ENCODE peak calls at places on chromosome 2, in eight cellular contexts. One of them, this sample, is unnamed.

GRCh38 chr2:98824256-98825042 is 93.5 kb upstream of the MGAT4A start:
- DNase-seq in GM23248: no peak
- DNase-seq in fibroblast of lung: no peak
- DNase-seq in neural progenitor cell: no peak
- DNase-seq in hepatocyte: no peak
- DNase-seq in H1: no peak
- DNase-seq in endothelial cell of umbilical vein: no peak
- DNase-seq in HCT116: no peak
- DNase-seq in this sample: no peak

GRCh38 chr2:168192839-168193616 is 54.4 kb downstream of the STK39 start:
- DNase-seq in H1: no peak
- DNase-seq in neural progenitor cell: no peak
- DNase-seq in fibroblast of lung: peak
- DNase-seq in hepatocyte: no peak
- DNase-seq in HCT116: no peak
- DNase-seq in endothelial cell of umbilical vein: peak
- DNase-seq in GM23248: no peak
- DNase-seq in this sample: peak

GRCh38 chr2:12980817-12981216 is 264.1 kb downstream of the TRIB2 start:
- DNase-seq in fibroblast of lung: no peak
- DNase-seq in endothelial cell of umbilical vein: peak
- DNase-seq in hepatocyte: no peak
- DNase-seq in neural progenitor cell: no peak
- DNase-seq in GM23248: no peak
- DNase-seq in HCT116: no peak
- DNase-seq in H1: no peak
- DNase-seq in this sample: no peak

GRCh38 chr2:188701836-188702235 is 272.3 kb upstream of the COL3A1 start:
- DNase-seq in fibroblast of lung: peak
- DNase-seq in endothelial cell of umbilical vein: peak
- DNase-seq in H1: no peak
- DNase-seq in HCT116: no peak
- DNase-seq in neural progenitor cell: no peak
- DNase-seq in hepatocyte: no peak
- DNase-seq in GM23248: peak
- DNase-seq in this sample: peak

GRCh38 chr2:130727286-130727924 is 1.5 kb upstream of the GPR148 start:
- DNase-seq in hepatocyte: peak
- DNase-seq in neural progenitor cell: peak
- DNase-seq in H1: peak
- DNase-seq in HCT116: peak
- DNase-seq in fibroblast of lung: peak
- DNase-seq in GM23248: peak
- DNase-seq in endothelial cell of umbilical vein: peak
- DNase-seq in this sample: peak

GRCh38 chr2:196068271-196069209 is at the start of gene DNAH7:
- DNase-seq in GM23248: peak
- DNase-seq in hepatocyte: peak
- DNase-seq in neural progenitor cell: peak
- DNase-seq in fibroblast of lung: peak
- DNase-seq in HCT116: peak
- DNase-seq in H1: peak
- DNase-seq in endothelial cell of umbilical vein: peak
- DNase-seq in this sample: peak

GRCh38 chr2:30790879-30791278 is 16.4 kb downstream of the CAPN13 start:
- DNase-seq in GM23248: no peak
- DNase-seq in H1: no peak
- DNase-seq in neural progenitor cell: no peak
- DNase-seq in HCT116: no peak
- DNase-seq in endothelial cell of umbilical vein: no peak
- DNase-seq in fibroblast of lung: no peak
- DNase-seq in hepatocyte: no peak
- DNase-seq in this sample: no peak

GRCh38 chr2:28155627-28156026 is 237.0 kb upstream of the FOSL2 start:
- DNase-seq in neural progenitor cell: peak
- DNase-seq in GM23248: no peak
- DNase-seq in HCT116: peak
- DNase-seq in endothelial cell of umbilical vein: no peak
- DNase-seq in fibroblast of lung: peak
- DNase-seq in H1: no peak
- DNase-seq in hepatocyte: peak
- DNase-seq in this sample: peak

GRCh38 chr2:104853401-104853925 is 452 bp upstream of the POU3F3 start:
- DNase-seq in fibroblast of lung: no peak
- DNase-seq in H1: no peak
- DNase-seq in hepatocyte: no peak
- DNase-seq in GM23248: no peak
- DNase-seq in HCT116: no peak
- DNase-seq in neural progenitor cell: no peak
- DNase-seq in endothelial cell of umbilical vein: no peak
- DNase-seq in this sample: no peak
- TF ChIP-seq EZH2 in fibroblast of lung: no peak
- TF ChIP-seq EZH2 in H1: no peak
- TF ChIP-seq EZH2 in hepatocyte: peak
- TF ChIP-seq EZH2 in GM23248: peak
- TF ChIP-seq EZH2 in HCT116: no peak
- TF ChIP-seq EZH2 in neural progenitor cell: no peak
- TF ChIP-seq EZH2 in endothelial cell of umbilical vein: no peak
- TF ChIP-seq EZH2 in this sample: no peak

GRCh38 chr2:135257383-135258090 is 205.4 kb downstream of the RAB3GAP1 start:
- DNase-seq in GM23248: peak
- DNase-seq in HCT116: no peak
- DNase-seq in hepatocyte: no peak
- DNase-seq in endothelial cell of umbilical vein: no peak
- DNase-seq in neural progenitor cell: no peak
- DNase-seq in H1: no peak
- DNase-seq in fibroblast of lung: peak
- DNase-seq in this sample: no peak
- TF ChIP-seq EZH2 in GM23248: no peak
- TF ChIP-seq EZH2 in HCT116: no peak
- TF ChIP-seq EZH2 in hepatocyte: no peak
- TF ChIP-seq EZH2 in endothelial cell of umbilical vein: no peak
- TF ChIP-seq EZH2 in neural progenitor cell: no peak
- TF ChIP-seq EZH2 in H1: no peak
- TF ChIP-seq EZH2 in fibroblast of lung: no peak
- TF ChIP-seq EZH2 in this sample: no peak

GRCh38 chr2:176109226-176109954 is 2.3 kb downstream of the HOXD11 start:
- DNase-seq in neural progenitor cell: no peak
- DNase-seq in GM23248: peak
- DNase-seq in fibroblast of lung: no peak
- DNase-seq in H1: peak
- DNase-seq in endothelial cell of umbilical vein: no peak
- DNase-seq in hepatocyte: no peak
- DNase-seq in HCT116: no peak
- DNase-seq in this sample: peak

GRCh38 chr2:176111891-176112374 is 4.6 kb upstream of the HOXD10 start:
- DNase-seq in hepatocyte: no peak
- DNase-seq in GM23248: peak
- DNase-seq in fibroblast of lung: no peak
- DNase-seq in endothelial cell of umbilical vein: no peak
- DNase-seq in HCT116: no peak
- DNase-seq in neural progenitor cell: no peak
- DNase-seq in H1: no peak
- DNase-seq in this sample: no peak

GRCh38 chr2:176112375-176113302 is 3.9 kb upstream of the HOXD10 start:
- DNase-seq in hepatocyte: no peak
- DNase-seq in neural progenitor cell: no peak
- DNase-seq in endothelial cell of umbilical vein: no peak
- DNase-seq in H1: peak
- DNase-seq in fibroblast of lung: no peak
- DNase-seq in HCT116: no peak
- DNase-seq in GM23248: peak
- DNase-seq in this sample: peak

GRCh38 chr2:176109955-176110345 is 2.9 kb downstream of the HOXD11 start:
- DNase-seq in hepatocyte: no peak
- DNase-seq in HCT116: no peak
- DNase-seq in neural progenitor cell: no peak
- DNase-seq in GM23248: no peak
- DNase-seq in endothelial cell of umbilical vein: no peak
- DNase-seq in fibroblast of lung: no peak
- DNase-seq in H1: peak
- DNase-seq in this sample: no peak

DNA sequence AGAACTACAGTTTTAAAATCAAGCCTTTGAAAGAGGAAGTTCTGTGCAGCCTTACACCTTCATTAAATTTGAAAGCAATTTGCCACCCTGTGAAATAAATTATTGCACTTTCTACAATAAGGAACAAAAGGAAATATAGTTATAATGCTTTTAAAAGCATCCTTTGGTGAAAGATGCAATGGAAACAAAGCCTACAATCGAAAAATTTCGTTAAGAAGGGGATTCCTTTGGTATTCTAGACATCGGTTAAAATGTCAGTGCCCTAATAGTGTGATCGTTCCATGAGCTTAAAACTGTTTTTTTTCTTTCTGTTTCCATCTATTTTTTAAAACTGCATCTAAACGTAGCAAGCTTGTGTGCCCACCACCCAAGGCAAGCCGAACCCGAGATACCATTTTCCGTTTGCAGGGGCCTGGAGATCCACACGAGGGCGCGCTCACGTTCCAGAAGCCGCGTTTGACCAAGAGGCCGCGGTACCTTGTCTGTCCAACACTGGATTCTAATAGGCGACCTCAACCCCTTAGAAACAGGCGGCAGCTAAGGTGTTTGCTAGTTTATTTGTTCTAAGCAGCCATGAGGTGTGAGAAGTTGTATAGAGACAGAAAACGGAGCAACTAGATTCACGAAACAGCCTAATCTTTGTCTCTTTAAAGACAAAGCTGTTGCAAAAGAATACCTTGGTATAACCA is 4.0 kb downstream of the HOXD11 start:
- DNase-seq in fibroblast of lung: peak
- DNase-seq in neural progenitor cell: peak
- DNase-seq in hepatocyte: peak
- DNase-seq in GM23248: peak
- DNase-seq in HCT116: no peak
- DNase-seq in endothelial cell of umbilical vein: peak
- DNase-seq in H1: peak
- DNase-seq in this sample: peak
- TF ChIP-seq EZH2 in fibroblast of lung: peak
- TF ChIP-seq EZH2 in neural progenitor cell: peak
- TF ChIP-seq EZH2 in hepatocyte: peak
- TF ChIP-seq EZH2 in GM23248: no peak
- TF ChIP-seq EZH2 in HCT116: no peak
- TF ChIP-seq EZH2 in endothelial cell of umbilical vein: no peak
- TF ChIP-seq EZH2 in H1: no peak
- TF ChIP-seq EZH2 in this sample: no peak

DNA sequence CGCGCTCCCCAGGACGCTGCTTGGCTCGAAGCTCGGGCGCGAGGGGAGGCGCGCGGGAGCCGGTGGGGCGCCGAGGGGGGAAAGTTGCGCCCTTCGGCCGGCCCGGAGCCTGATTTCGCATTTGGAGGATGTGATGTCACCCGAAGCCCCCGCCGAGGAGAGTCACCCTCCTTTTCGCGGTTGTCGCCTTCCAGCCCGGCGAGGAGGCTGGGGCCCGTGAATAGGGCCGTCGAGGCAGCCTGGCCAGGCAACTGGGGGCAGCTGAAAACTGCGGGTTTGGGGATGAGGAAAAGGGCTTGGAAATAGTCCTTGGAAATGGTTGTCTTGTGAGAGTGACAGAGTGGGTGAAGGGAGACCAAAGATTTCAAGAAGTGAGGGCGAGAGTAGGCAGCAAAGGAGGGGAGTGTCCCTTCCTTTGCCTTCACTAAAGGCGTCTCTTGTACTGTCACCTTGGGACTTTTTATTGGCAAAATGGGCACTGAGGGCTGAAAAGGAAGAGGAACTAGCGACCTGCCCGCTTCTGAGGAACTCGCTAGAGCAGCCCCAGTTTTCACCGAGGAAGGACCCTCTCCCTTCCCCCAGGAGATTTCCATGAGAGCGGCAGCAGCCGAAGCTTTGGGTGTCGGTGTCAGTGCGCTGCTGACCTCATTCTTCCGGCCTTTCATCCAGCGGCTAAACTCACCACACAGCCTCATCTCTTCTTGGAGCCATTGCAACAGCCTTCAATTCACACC is at the start of gene CD8A:
- DNase-seq in endothelial cell of umbilical vein: no peak
- DNase-seq in H1: peak
- DNase-seq in HCT116: no peak
- DNase-seq in GM23248: peak
- DNase-seq in neural progenitor cell: peak
- DNase-seq in hepatocyte: peak
- DNase-seq in fibroblast of lung: peak
- DNase-seq in this sample: no peak
- TF ChIP-seq EZH2 in endothelial cell of umbilical vein: peak
- TF ChIP-seq EZH2 in H1: no peak
- TF ChIP-seq EZH2 in HCT116: no peak
- TF ChIP-seq EZH2 in GM23248: peak
- TF ChIP-seq EZH2 in neural progenitor cell: peak
- TF ChIP-seq EZH2 in hepatocyte: no peak
- TF ChIP-seq EZH2 in fibroblast of lung: peak
- TF ChIP-seq EZH2 in this sample: peak

GRCh38 chr2:102356741-102357140 is 1.1 kb downstream of the IL18R1 start:
- DNase-seq in HCT116: no peak
- DNase-seq in hepatocyte: no peak
- DNase-seq in fibroblast of lung: no peak
- DNase-seq in H1: no peak
- DNase-seq in endothelial cell of umbilical vein: no peak
- DNase-seq in neural progenitor cell: no peak
- DNase-seq in GM23248: no peak
- DNase-seq in this sample: no peak

GRCh38 chr2:102355526-102356380 is at the start of gene IL18R1:
- DNase-seq in H1: peak
- DNase-seq in HCT116: peak
- DNase-seq in fibroblast of lung: peak
- DNase-seq in GM23248: peak
- DNase-seq in hepatocyte: peak
- DNase-seq in endothelial cell of umbilical vein: peak
- DNase-seq in neural progenitor cell: peak
- DNase-seq in this sample: peak

GRCh38 chr2:102358496-102358895 is 2.9 kb downstream of the IL18R1 start:
- DNase-seq in neural progenitor cell: no peak
- DNase-seq in hepatocyte: no peak
- DNase-seq in H1: no peak
- DNase-seq in HCT116: no peak
- DNase-seq in GM23248: no peak
- DNase-seq in endothelial cell of umbilical vein: no peak
- DNase-seq in fibroblast of lung: no peak
- DNase-seq in this sample: no peak

GRCh38 chr2:102357975-102358374 is 2.4 kb downstream of the IL18R1 start:
- DNase-seq in hepatocyte: no peak
- DNase-seq in endothelial cell of umbilical vein: no peak
- DNase-seq in fibroblast of lung: no peak
- DNase-seq in H1: no peak
- DNase-seq in HCT116: no peak
- DNase-seq in neural progenitor cell: no peak
- DNase-seq in GM23248: no peak
- DNase-seq in this sample: no peak

GRCh38 chr2:102356381-102356712 is 751 bp downstream of the IL18R1 start:
- DNase-seq in GM23248: no peak
- DNase-seq in neural progenitor cell: no peak
- DNase-seq in endothelial cell of umbilical vein: no peak
- DNase-seq in hepatocyte: no peak
- DNase-seq in H1: no peak
- DNase-seq in HCT116: no peak
- DNase-seq in fibroblast of lung: no peak
- DNase-seq in this sample: no peak
- TF ChIP-seq EZH2 in GM23248: no peak
- TF ChIP-seq EZH2 in neural progenitor cell: peak
- TF ChIP-seq EZH2 in endothelial cell of umbilical vein: no peak
- TF ChIP-seq EZH2 in hepatocyte: no peak
- TF ChIP-seq EZH2 in H1: no peak
- TF ChIP-seq EZH2 in HCT116: no peak
- TF ChIP-seq EZH2 in fibroblast of lung: no peak
- TF ChIP-seq EZH2 in this sample: no peak

This sample was measured in A673.